ENCODE peak calls at places on chromosomes 2 and 18, in six cellular contexts. F is HFF-Myc, T is Panc1, B is pancreas, S is PC-3, M is ascending aorta. Y is an unnamed sample.
A peak's percentile ranks its signal among the peaks of the same experiment; 100 is the strongest.

GRCh38 chr2:164826293-164827243 is 15.1 kb downstream of the COBLL1 start:
- DNase-seq in F (no peak), B (no peak), T (no peak), M (peak; percentile 79), S (peak; percentile 65), Y (no peak)

GRCh38 chr2:28445448-28446258 is 50.2 kb upstream of the PLB1 start:
- DNase-seq in F (peak; percentile 85), B (no peak), M (no peak), S (peak; percentile 98), T (peak; percentile 91), Y (peak; percentile 82)

GRCh38 chr18:12747530-12748315 is 44.9 kb downstream of the PSMG2 start:
- DNase-seq in B (no peak), M (no peak), S (no peak), F (no peak), T (no peak), Y (no peak)

GRCh38 chr18:44098551-44099098 is 582.1 kb upstream of the SETBP1 start:
- DNase-seq in S (peak; percentile 53), M (no peak), B (no peak), F (no peak), T (no peak), Y (no peak)

GRCh38 chr2:190540048-190540447 is 5.5 kb upstream of the NEMP2 start:
- DNase-seq in B (no peak), M (no peak), F (no peak), T (no peak), S (no peak), Y (no peak)

GRCh38 chr2:113886479-113887383 is 3.2 kb upstream of the ACTR3 start:
- DNase-seq in S (peak; percentile 93), M (no peak), B (no peak), F (peak; percentile 76), T (no peak), Y (no peak)

GRCh38 chr2:65053199-65053598 is 3.0 kb upstream of the CEP68 start:
- DNase-seq in F (no peak), M (no peak), S (no peak), T (no peak), B (no peak), Y (no peak)

GRCh38 chr2:36569267-36569860 is 28.6 kb downstream of the FEZ2 start:
- DNase-seq in T (no peak), M (no peak), B (no peak), S (peak; percentile 34), F (no peak), Y (no peak)

GRCh38 chr18:12074734-12075133 is 18.9 kb upstream of the ANKRD62 start:
- DNase-seq in T (no peak), M (no peak), B (no peak), S (no peak), F (no peak), Y (no peak)

GRCh38 chr2:134630760-134631159 is 88.0 kb downstream of the TMEM163 start:
- DNase-seq in S (no peak), T (no peak), M (no peak), B (no peak), F (no peak), Y (no peak)

GRCh38 chr2:240392948-240393830 is 42.3 kb upstream of the GPC1 start:
- DNase-seq in B (peak; percentile 46), F (no peak), T (no peak), M (peak; percentile 58), S (no peak), Y (no peak)

GRCh38 chr18:48166971-48167370 is 236.5 kb upstream of the SMAD2 start:
- DNase-seq in M (peak; percentile 62), F (no peak), T (no peak), S (no peak), B (no peak), Y (no peak)

GRCh38 chr2:31297751-31298150 is 63.8 kb downstream of the EHD3 start:
- DNase-seq in M (no peak), B (no peak), F (no peak), T (no peak), S (peak; percentile 55), Y (peak; percentile 23)

GRCh38 chr18:48840491-48840877 is 110.3 kb downstream of the SMAD7 start:
- DNase-seq in F (no peak), S (no peak), M (no peak), B (peak; percentile 19), T (no peak), Y (no peak)

GRCh38 chr2:121363632-121364420 is 78.8 kb upstream of the TFCP2L1 start:
- DNase-seq in F (no peak), B (no peak), T (peak; percentile 77), M (peak; percentile 73), S (peak; percentile 94), Y (peak; percentile 39)

GRCh38 chr2:180474716-180475115 is 467.6 kb upstream of the CWC22 start:
- DNase-seq in S (no peak), B (no peak), T (no peak), F (no peak), M (no peak), Y (no peak)

GRCh38 chr18:69250305-69251151 is 150.2 kb upstream of the DOK6 start:
- DNase-seq in S (no peak), B (no peak), F (no peak), T (no peak), M (no peak), Y (no peak)

GRCh38 chr2:71700041-71700879 is 246.9 kb downstream of the DYSF start:
- DNase-seq in F (no peak), S (no peak), T (no peak), B (peak; percentile 41), M (peak; percentile 67), Y (no peak)

GRCh38 chr2:217947341-217948316 is 55.2 kb downstream of the TNS1 start:
- DNase-seq in S (no peak), T (no peak), F (no peak), B (no peak), M (peak; percentile 52), Y (no peak)

GRCh38 chr2:232299927-232300674 is 78.5 kb upstream of the ALPP start:
- DNase-seq in B (no peak), M (no peak), S (no peak), T (no peak), F (no peak), Y (no peak)

GRCh38 chr18:49021433-49022129 is 70.8 kb upstream of the SMAD7 start:
- DNase-seq in B (peak; percentile 79), T (no peak), M (peak; percentile 67), S (peak; percentile 73), F (no peak), Y (no peak)

GRCh38 chr18:36298113-36298701 is 694 bp downstream of the FHOD3 start:
- DNase-seq in T (no peak), S (no peak), F (no peak), B (peak; percentile 65), M (no peak), Y (no peak)

GRCh38 chr2:81266106-81266505 is 961.6 kb upstream of the LRRTM1 start:
- DNase-seq in F (no peak), M (no peak), T (no peak), B (no peak), S (peak; percentile 53), Y (no peak)

GRCh38 chr2:145108385-145108784 is 588.5 kb upstream of the ZEB2 start:
- DNase-seq in S (no peak), B (peak; percentile 49), T (no peak), F (no peak), M (no peak), Y (peak; percentile 64)

GRCh38 chr2:30511122-30512083 is 64.4 kb downstream of the LCLAT1 start:
- DNase-seq in F (no peak), B (no peak), S (peak; percentile 51), M (no peak), T (no peak), Y (peak; percentile 16)

GRCh38 chr2:10948165-10948564 is 36.4 kb downstream of the KCNF1 start:
- DNase-seq in S (no peak), T (no peak), B (no peak), F (no peak), M (no peak), Y (no peak)

GRCh38 chr2:43708891-43709290 is 32.7 kb upstream of the C1GALT1C1L start:
- DNase-seq in F (no peak), B (no peak), T (no peak), M (no peak), S (peak; percentile 62), Y (no peak)

GRCh38 chr18:35730738-35731370 is 149.3 kb downstream of the GALNT1 start:
- DNase-seq in M (no peak), B (no peak), S (no peak), F (no peak), T (no peak), Y (no peak)

GRCh38 chr2:100213595-100213994 is 71.2 kb upstream of the AFF3 start:
- DNase-seq in S (no peak), T (no peak), M (no peak), B (no peak), F (no peak), Y (no peak)

GRCh38 chr2:231720292-231720691 is 12.0 kb downstream of the PTMA start:
- DNase-seq in T (no peak), S (no peak), B (no peak), M (peak; percentile 27), F (no peak), Y (no peak)

GRCh38 chr18:79323471-79323870 is 72.3 kb upstream of the NFATC1 start:
- DNase-seq in T (no peak), S (no peak), B (no peak), M (no peak), F (no peak), Y (no peak)

GRCh38 chr2:148996805-148997204 is 41.7 kb upstream of the LYPD6B start:
- DNase-seq in F (no peak), M (no peak), T (no peak), B (no peak), S (no peak), Y (no peak)

GRCh38 chr2:26809876-26810577 is 24.2 kb downstream of the CENPA start:
- DNase-seq in F (no peak), M (peak; percentile 49), S (no peak), T (no peak), B (no peak), Y (no peak)
- TF ChIP-seq CTCF in F (no peak), M (no peak), S (no peak), T (no peak), B (no peak), Y (no peak)

DNA sequence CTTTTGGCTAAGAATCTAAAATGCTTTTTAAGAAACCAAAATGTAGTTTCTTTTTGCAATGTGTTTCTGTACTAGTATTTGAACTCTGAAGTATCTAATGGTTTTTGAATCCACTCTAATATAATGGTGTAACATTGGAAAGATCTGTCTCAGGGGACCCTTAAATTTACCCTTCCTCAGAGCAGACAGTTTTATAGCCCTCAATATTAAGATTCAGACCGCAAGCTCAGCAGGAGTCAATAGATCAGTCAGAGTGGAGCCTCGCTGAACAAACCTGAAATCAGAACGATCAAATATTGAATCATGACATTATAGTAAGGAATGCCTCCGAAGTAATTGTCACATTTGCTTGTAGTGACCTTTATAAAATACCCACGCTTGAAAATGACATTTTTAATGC is 18.3 kb downstream of the SGPP2 start:
- DNase-seq in M (no peak), S (no peak), B (no peak), T (no peak), F (no peak), Y (no peak)
- H3K4me3 ChIP-seq in M (no peak overlapping the region), S (no peak overlapping the region), B (no peak overlapping the region), T (no peak overlapping the region), F (no peak overlapping the region), Y (no peak overlapping the region)

GRCh38 chr2:860259-860855 is 90.3 kb upstream of the SNTG2 start:
- DNase-seq in F (no peak), T (no peak), B (no peak), M (no peak), S (peak; percentile 20), Y (no peak)
- TF ChIP-seq CTCF in F (no peak), T (no peak), B (no peak), M (no peak), S (peak; percentile 21), Y (no peak)

GRCh38 chr2:225164406-225165048 is 122.3 kb upstream of the DOCK10 start:
- DNase-seq in S (no peak), F (no peak), B (no peak), T (no peak), M (no peak), Y (no peak)
- H3K4me3 ChIP-seq in S (no peak overlapping the region), F (no peak overlapping the region), B (no peak overlapping the region), T (no peak overlapping the region), M (no peak overlapping the region), Y (no peak overlapping the region)

GRCh38 chr2:235740821-235741220 is 247.0 kb downstream of the AGAP1 start:
- DNase-seq in M (no peak), T (no peak), F (no peak), B (no peak), S (peak; percentile 42), Y (no peak)
- TF ChIP-seq CTCF in M (no peak), T (peak; percentile 50), F (peak; percentile 20), B (no peak), S (peak; percentile 70), Y (peak; percentile 57)